ENCODE peak calls at places on chromosomes 16 and 17, in eight cellular contexts. F is stimulated activated naive B cell treated with anti-CD40 and anti-IgM and Interleukin-4, amounts not matched to agents 10 μg/mL and 1 μg/mL and 100 μg/mL, for 72 hours; P is GM10248; L is NCI-H748 treated with DMSO at 0.1 percent for 48 hours; S is C1 segment of cervical spinal cord; X is stimulated activated CD4-positive, alpha-beta T cell treated with anti-CD3 and anti-CD28 coated beads, Interleukin-4, amount 100 ng/mL, for 4 hours; D is HTR-8/SVneo; E is RWPE2. Y is an unnamed sample.

GRCh38 chr16:81261049-81261648 is 22.7 kb downstream of the BCO1 start:
- DNase-seq in E (no peak), L (no peak), F (no peak), S (no peak), D (no peak), X (no peak), P (peak), Y (no peak)

GRCh38 chr16:4894276-4895150 is 42.4 kb downstream of the PPL start:
- DNase-seq in F (no peak), L (no peak), S (no peak), D (no peak), X (no peak), P (no peak), E (no peak), Y (no peak)

GRCh38 chr16:46466239-46466638 is 154.9 kb downstream of the SHCBP1 start:
- DNase-seq in S (no peak), X (no peak), E (no peak), D (no peak), P (no peak), F (no peak), L (no peak), Y (no peak)

GRCh38 chr16:58843675-58844074 is 109.6 kb upstream of the GOT2 start:
- DNase-seq in E (no peak), S (no peak), P (peak), X (no peak), D (peak), F (no peak), L (peak), Y (no peak)

GRCh38 chr16:81632392-81633146 is 146.5 kb upstream of the PLCG2 start:
- DNase-seq in P (no peak), L (no peak), D (peak), E (no peak), F (no peak), S (no peak), X (peak), Y (peak)

GRCh38 chr16:4141604-4142003 is 25.4 kb upstream of the ADCY9 start:
- DNase-seq in L (no peak), X (no peak), D (no peak), E (no peak), F (no peak), P (no peak), S (no peak), Y (no peak)

GRCh38 chr17:77282524-77283515 is 142.1 kb downstream of the SEC14L1 start:
- DNase-seq in E (no peak), F (peak), D (no peak), L (no peak), P (peak), S (no peak), X (no peak), Y (no peak)

GRCh38 chr16:79847569-79847968 is 247.0 kb upstream of the MAF start:
- DNase-seq in P (no peak), D (no peak), S (no peak), X (no peak), L (no peak), F (no peak), E (no peak), Y (no peak)

GRCh38 chr17:18039535-18040286 is 503 bp downstream of the GID4 start:
- DNase-seq in D (no peak), X (no peak), P (peak), S (no peak), L (no peak), F (no peak), E (peak), Y (peak)

GRCh38 chr17:31269597-31269996 is 27.4 kb downstream of the OMG start:
- DNase-seq in X (no peak), E (peak), F (no peak), L (no peak), P (no peak), D (peak), S (no peak), Y (peak)

GRCh38 chr16:88645941-88646340 is 4.9 kb downstream of the CYBA start:
- DNase-seq in X (no peak), S (no peak), P (no peak), L (no peak), E (no peak), D (no peak), F (no peak), Y (no peak)

GRCh38 chr17:41907633-41908539 is 10.9 kb downstream of the ACLY start:
- DNase-seq in F (no peak), L (no peak), P (no peak), D (no peak), S (no peak), X (no peak), E (no peak), Y (no peak)

GRCh38 chr17:41666708-41667279 is 21.9 kb upstream of the EIF1 start:
- DNase-seq in E (no peak), L (peak), D (peak), F (peak), P (peak), X (peak), S (no peak), Y (peak)

GRCh38 chr17:33944826-33945225 is 310.3 kb upstream of the CCL2 start:
- DNase-seq in E (no peak), F (no peak), D (no peak), L (no peak), P (no peak), X (no peak), S (no peak), Y (no peak)

GRCh38 chr17:38751144-38751802 is 1.3 kb upstream of the PSMB3 start:
- DNase-seq in X (no peak), E (no peak), D (no peak), L (peak), P (no peak), S (no peak), F (no peak), Y (no peak)

GRCh38 chr16:61419771-61420170 is 616.5 kb downstream of the CDH8 start:
- DNase-seq in X (no peak), P (no peak), S (no peak), L (peak), D (no peak), E (no peak), F (no peak), Y (no peak)

GRCh38 chr16:86555763-86556130 is 712 bp upstream of the MTHFSD start:
- DNase-seq in F (no peak), P (no peak), X (no peak), S (no peak), D (no peak), E (no peak), L (no peak), Y (no peak)

GRCh38 chr16:57620316-57621231 is 7.9 kb upstream of the ADGRG1 start:
- DNase-seq in L (no peak), F (no peak), P (no peak), S (no peak), D (no peak), E (peak), X (no peak), Y (peak)

GRCh38 chr17:38746893-38747384 is 1.2 kb downstream of the PCGF2 start:
- DNase-seq in E (no peak), P (no peak), D (no peak), X (no peak), L (no peak), F (no peak), S (no peak), Y (no peak)

GRCh38 chr16:3655791-3656490 is 1.4 kb downstream of the DNASE1 start:
- DNase-seq in P (no peak), D (no peak), X (no peak), S (no peak), L (no peak), F (no peak), E (peak), Y (no peak)

GRCh38 chr17:45641541-45641940 is 142.6 kb upstream of the CRHR1 start:
- DNase-seq in X (no peak), D (no peak), L (no peak), P (no peak), F (no peak), E (no peak), S (no peak), Y (no peak)

GRCh38 chr17:79777844-79778503 is at the start of gene CBX2:
- DNase-seq in X (peak), S (no peak), D (peak), L (peak), E (no peak), P (peak), F (peak), Y (peak)

GRCh38 chr17:47618416-47618815 is 31.3 kb upstream of the KPNB1 start:
- DNase-seq in X (no peak), L (no peak), E (no peak), D (no peak), F (no peak), P (no peak), S (no peak), Y (no peak)

GRCh38 chr17:41972571-41973411 is 6.2 kb downstream of the CNP start:
- DNase-seq in P (no peak), S (no peak), L (no peak), D (no peak), E (no peak), X (no peak), F (peak), Y (no peak)

GRCh38 chr16:84718-85452 is 6.9 kb downstream of the MPG start:
- DNase-seq in P (peak), S (no peak), E (no peak), F (peak), L (no peak), X (peak), D (peak), Y (peak)

GRCh38 chr16:51039638-51040331 is 111.3 kb downstream of the SALL1 start:
- DNase-seq in F (no peak), X (no peak), P (no peak), S (no peak), E (no peak), D (no peak), L (no peak), Y (no peak)

GRCh38 chr16:68417711-68418301 is 30.5 kb downstream of the SMPD3 start:
- DNase-seq in X (peak), P (peak), S (no peak), D (no peak), F (peak), L (peak), E (no peak), Y (peak)

GRCh38 chr16:66026931-66027330 is 339.6 kb upstream of the CDH5 start:
- DNase-seq in S (no peak), P (no peak), X (no peak), D (no peak), F (no peak), L (no peak), E (no peak), Y (no peak)

GRCh38 chr16:70614208-70614951 is 32.0 kb upstream of the IL34 start:
- DNase-seq in X (no peak), L (no peak), D (no peak), P (no peak), F (no peak), S (no peak), E (no peak), Y (no peak)

GRCh38 chr17:76550712-76551615 is 11.1 kb downstream of the PRCD start:
- DNase-seq in X (no peak), F (no peak), E (no peak), S (no peak), D (no peak), L (no peak), P (no peak), Y (no peak)